ENCODE peak calls at places on chromosomes 4 and X, in seven cellular contexts. One of them, this sample, is unnamed.

GRCh38 chr4:131430302-131430701 is 1718.8 kb upstream of the PCDH10 start:
- DNase-seq in EL: no peak
- DNase-seq in fibroblast of lung: no peak
- DNase-seq in stimulated activated naive CD8-positive, alpha-beta T cell treated with anti-CD3 and anti-CD28 coated beads, Interleukin-15, Interleukin-2, amounts not matched to agents 100 U/mL and 50 U/mL, for 24 hours: no peak
- DNase-seq in naive thymus-derived CD4-positive, alpha-beta T cell: no peak
- DNase-seq in SW 1271: no peak
- DNase-seq in activated CD4-positive, alpha-beta T cell treated with anti-CD3 and anti-CD28 coated beads, Interleukin-2, amount 50 U/mL, for 1 hour: no peak
- DNase-seq in this sample: no peak

GRCh38 chr4:114613579-114613978 is 15.0 kb downstream of the UGT8 start:
- DNase-seq in stimulated activated naive CD8-positive, alpha-beta T cell treated with anti-CD3 and anti-CD28 coated beads, Interleukin-15, Interleukin-2, amounts not matched to agents 100 U/mL and 50 U/mL, for 24 hours: no peak
- DNase-seq in naive thymus-derived CD4-positive, alpha-beta T cell: no peak
- DNase-seq in fibroblast of lung: no peak
- DNase-seq in EL: no peak
- DNase-seq in activated CD4-positive, alpha-beta T cell treated with anti-CD3 and anti-CD28 coated beads, Interleukin-2, amount 50 U/mL, for 1 hour: no peak
- DNase-seq in SW 1271: no peak
- DNase-seq in this sample: no peak

GRCh38 chr4:109078724-109079123 is 223.7 kb downstream of the COL25A1 start:
- DNase-seq in stimulated activated naive CD8-positive, alpha-beta T cell treated with anti-CD3 and anti-CD28 coated beads, Interleukin-15, Interleukin-2, amounts not matched to agents 100 U/mL and 50 U/mL, for 24 hours: no peak
- DNase-seq in fibroblast of lung: peak
- DNase-seq in naive thymus-derived CD4-positive, alpha-beta T cell: no peak
- DNase-seq in activated CD4-positive, alpha-beta T cell treated with anti-CD3 and anti-CD28 coated beads, Interleukin-2, amount 50 U/mL, for 1 hour: no peak
- DNase-seq in SW 1271: no peak
- DNase-seq in EL: peak
- DNase-seq in this sample: peak

GRCh38 chr4:169045862-169046584 is 36.0 kb upstream of the CBR4 start:
- DNase-seq in SW 1271: no peak
- DNase-seq in fibroblast of lung: peak
- DNase-seq in naive thymus-derived CD4-positive, alpha-beta T cell: no peak
- DNase-seq in activated CD4-positive, alpha-beta T cell treated with anti-CD3 and anti-CD28 coated beads, Interleukin-2, amount 50 U/mL, for 1 hour: no peak
- DNase-seq in stimulated activated naive CD8-positive, alpha-beta T cell treated with anti-CD3 and anti-CD28 coated beads, Interleukin-15, Interleukin-2, amounts not matched to agents 100 U/mL and 50 U/mL, for 24 hours: no peak
- DNase-seq in EL: no peak
- DNase-seq in this sample: no peak

GRCh38 chr4:107721436-107722090 is 1.5 kb upstream of the PAPSS1 start:
- DNase-seq in EL: no peak
- DNase-seq in activated CD4-positive, alpha-beta T cell treated with anti-CD3 and anti-CD28 coated beads, Interleukin-2, amount 50 U/mL, for 1 hour: peak
- DNase-seq in fibroblast of lung: no peak
- DNase-seq in stimulated activated naive CD8-positive, alpha-beta T cell treated with anti-CD3 and anti-CD28 coated beads, Interleukin-15, Interleukin-2, amounts not matched to agents 100 U/mL and 50 U/mL, for 24 hours: peak
- DNase-seq in SW 1271: no peak
- DNase-seq in naive thymus-derived CD4-positive, alpha-beta T cell: peak
- DNase-seq in this sample: no peak

GRCh38 chrX:146973283-146973682 is 158.7 kb upstream of the CXorf51A start:
- DNase-seq in fibroblast of lung: no peak
- DNase-seq in naive thymus-derived CD4-positive, alpha-beta T cell: no peak
- DNase-seq in SW 1271: no peak
- DNase-seq in EL: no peak
- DNase-seq in stimulated activated naive CD8-positive, alpha-beta T cell treated with anti-CD3 and anti-CD28 coated beads, Interleukin-15, Interleukin-2, amounts not matched to agents 100 U/mL and 50 U/mL, for 24 hours: no peak
- DNase-seq in activated CD4-positive, alpha-beta T cell treated with anti-CD3 and anti-CD28 coated beads, Interleukin-2, amount 50 U/mL, for 1 hour: no peak
- DNase-seq in this sample: no peak

GRCh38 chrX:53184836-53185235 is 40.2 kb downstream of the KDM5C start:
- DNase-seq in SW 1271: peak
- DNase-seq in fibroblast of lung: peak
- DNase-seq in activated CD4-positive, alpha-beta T cell treated with anti-CD3 and anti-CD28 coated beads, Interleukin-2, amount 50 U/mL, for 1 hour: no peak
- DNase-seq in stimulated activated naive CD8-positive, alpha-beta T cell treated with anti-CD3 and anti-CD28 coated beads, Interleukin-15, Interleukin-2, amounts not matched to agents 100 U/mL and 50 U/mL, for 24 hours: no peak
- DNase-seq in EL: peak
- DNase-seq in naive thymus-derived CD4-positive, alpha-beta T cell: no peak
- DNase-seq in this sample: no peak

GRCh38 chrX:54825716-54826428 is 18.3 kb downstream of the MAGED2 start:
- DNase-seq in activated CD4-positive, alpha-beta T cell treated with anti-CD3 and anti-CD28 coated beads, Interleukin-2, amount 50 U/mL, for 1 hour: peak
- DNase-seq in SW 1271: no peak
- DNase-seq in fibroblast of lung: no peak
- DNase-seq in naive thymus-derived CD4-positive, alpha-beta T cell: peak
- DNase-seq in stimulated activated naive CD8-positive, alpha-beta T cell treated with anti-CD3 and anti-CD28 coated beads, Interleukin-15, Interleukin-2, amounts not matched to agents 100 U/mL and 50 U/mL, for 24 hours: no peak
- DNase-seq in EL: no peak
- DNase-seq in this sample: no peak

GRCh38 chr4:11250510-11250909 is 178.2 kb downstream of the HS3ST1 start:
- DNase-seq in stimulated activated naive CD8-positive, alpha-beta T cell treated with anti-CD3 and anti-CD28 coated beads, Interleukin-15, Interleukin-2, amounts not matched to agents 100 U/mL and 50 U/mL, for 24 hours: no peak
- DNase-seq in fibroblast of lung: no peak
- DNase-seq in EL: no peak
- DNase-seq in activated CD4-positive, alpha-beta T cell treated with anti-CD3 and anti-CD28 coated beads, Interleukin-2, amount 50 U/mL, for 1 hour: no peak
- DNase-seq in naive thymus-derived CD4-positive, alpha-beta T cell: no peak
- DNase-seq in SW 1271: no peak
- DNase-seq in this sample: no peak

GRCh38 chr4:182585321-182585720 is 331.9 kb downstream of the DCTD start:
- DNase-seq in EL: no peak
- DNase-seq in stimulated activated naive CD8-positive, alpha-beta T cell treated with anti-CD3 and anti-CD28 coated beads, Interleukin-15, Interleukin-2, amounts not matched to agents 100 U/mL and 50 U/mL, for 24 hours: no peak
- DNase-seq in SW 1271: no peak
- DNase-seq in activated CD4-positive, alpha-beta T cell treated with anti-CD3 and anti-CD28 coated beads, Interleukin-2, amount 50 U/mL, for 1 hour: no peak
- DNase-seq in naive thymus-derived CD4-positive, alpha-beta T cell: no peak
- DNase-seq in fibroblast of lung: no peak
- DNase-seq in this sample: no peak

GRCh38 chrX:67614414-67614813 is 70.6 kb downstream of the AR start:
- DNase-seq in activated CD4-positive, alpha-beta T cell treated with anti-CD3 and anti-CD28 coated beads, Interleukin-2, amount 50 U/mL, for 1 hour: no peak
- DNase-seq in EL: peak
- DNase-seq in fibroblast of lung: peak
- DNase-seq in SW 1271: no peak
- DNase-seq in stimulated activated naive CD8-positive, alpha-beta T cell treated with anti-CD3 and anti-CD28 coated beads, Interleukin-15, Interleukin-2, amounts not matched to agents 100 U/mL and 50 U/mL, for 24 hours: no peak
- DNase-seq in naive thymus-derived CD4-positive, alpha-beta T cell: no peak
- DNase-seq in this sample: no peak

GRCh38 chrX:35098419-35098818 is 155.8 kb downstream of the FAM47B start:
- DNase-seq in fibroblast of lung: no peak
- DNase-seq in EL: no peak
- DNase-seq in naive thymus-derived CD4-positive, alpha-beta T cell: no peak
- DNase-seq in activated CD4-positive, alpha-beta T cell treated with anti-CD3 and anti-CD28 coated beads, Interleukin-2, amount 50 U/mL, for 1 hour: no peak
- DNase-seq in SW 1271: no peak
- DNase-seq in stimulated activated naive CD8-positive, alpha-beta T cell treated with anti-CD3 and anti-CD28 coated beads, Interleukin-15, Interleukin-2, amounts not matched to agents 100 U/mL and 50 U/mL, for 24 hours: no peak
- DNase-seq in this sample: no peak

GRCh38 chr4:140654516-140654855 is 85.7 kb upstream of the UCP1 start:
- DNase-seq in activated CD4-positive, alpha-beta T cell treated with anti-CD3 and anti-CD28 coated beads, Interleukin-2, amount 50 U/mL, for 1 hour: no peak
- DNase-seq in naive thymus-derived CD4-positive, alpha-beta T cell: no peak
- DNase-seq in EL: peak
- DNase-seq in fibroblast of lung: no peak
- DNase-seq in stimulated activated naive CD8-positive, alpha-beta T cell treated with anti-CD3 and anti-CD28 coated beads, Interleukin-15, Interleukin-2, amounts not matched to agents 100 U/mL and 50 U/mL, for 24 hours: no peak
- DNase-seq in SW 1271: no peak
- DNase-seq in this sample: no peak

GRCh38 chr4:124432500-124432899 is 280.0 kb downstream of the ANKRD50 start:
- DNase-seq in stimulated activated naive CD8-positive, alpha-beta T cell treated with anti-CD3 and anti-CD28 coated beads, Interleukin-15, Interleukin-2, amounts not matched to agents 100 U/mL and 50 U/mL, for 24 hours: no peak
- DNase-seq in naive thymus-derived CD4-positive, alpha-beta T cell: no peak
- DNase-seq in activated CD4-positive, alpha-beta T cell treated with anti-CD3 and anti-CD28 coated beads, Interleukin-2, amount 50 U/mL, for 1 hour: no peak
- DNase-seq in fibroblast of lung: peak
- DNase-seq in SW 1271: no peak
- DNase-seq in EL: peak
- DNase-seq in this sample: no peak

GRCh38 chr4:24630937-24631336 is 46.6 kb upstream of the DHX15 start:
- DNase-seq in activated CD4-positive, alpha-beta T cell treated with anti-CD3 and anti-CD28 coated beads, Interleukin-2, amount 50 U/mL, for 1 hour: no peak
- DNase-seq in SW 1271: no peak
- DNase-seq in naive thymus-derived CD4-positive, alpha-beta T cell: no peak
- DNase-seq in stimulated activated naive CD8-positive, alpha-beta T cell treated with anti-CD3 and anti-CD28 coated beads, Interleukin-15, Interleukin-2, amounts not matched to agents 100 U/mL and 50 U/mL, for 24 hours: no peak
- DNase-seq in EL: no peak
- DNase-seq in fibroblast of lung: no peak
- DNase-seq in this sample: no peak

GRCh38 chrX:133794151-133794550 is 191.2 kb downstream of the GPC3 start:
- DNase-seq in EL: no peak
- DNase-seq in stimulated activated naive CD8-positive, alpha-beta T cell treated with anti-CD3 and anti-CD28 coated beads, Interleukin-15, Interleukin-2, amounts not matched to agents 100 U/mL and 50 U/mL, for 24 hours: no peak
- DNase-seq in naive thymus-derived CD4-positive, alpha-beta T cell: no peak
- DNase-seq in fibroblast of lung: no peak
- DNase-seq in activated CD4-positive, alpha-beta T cell treated with anti-CD3 and anti-CD28 coated beads, Interleukin-2, amount 50 U/mL, for 1 hour: no peak
- DNase-seq in SW 1271: no peak
- DNase-seq in this sample: no peak

GRCh38 chr4:126794363-126794762 is 838.4 kb upstream of the INTU start:
- DNase-seq in stimulated activated naive CD8-positive, alpha-beta T cell treated with anti-CD3 and anti-CD28 coated beads, Interleukin-15, Interleukin-2, amounts not matched to agents 100 U/mL and 50 U/mL, for 24 hours: no peak
- DNase-seq in EL: peak
- DNase-seq in naive thymus-derived CD4-positive, alpha-beta T cell: no peak
- DNase-seq in fibroblast of lung: peak
- DNase-seq in activated CD4-positive, alpha-beta T cell treated with anti-CD3 and anti-CD28 coated beads, Interleukin-2, amount 50 U/mL, for 1 hour: no peak
- DNase-seq in SW 1271: no peak
- DNase-seq in this sample: no peak

GRCh38 chr4:69689530-69690111 is 36.6 kb upstream of the UGT2A1 start:
- DNase-seq in naive thymus-derived CD4-positive, alpha-beta T cell: peak
- DNase-seq in EL: peak
- DNase-seq in SW 1271: no peak
- DNase-seq in fibroblast of lung: peak
- DNase-seq in activated CD4-positive, alpha-beta T cell treated with anti-CD3 and anti-CD28 coated beads, Interleukin-2, amount 50 U/mL, for 1 hour: no peak
- DNase-seq in stimulated activated naive CD8-positive, alpha-beta T cell treated with anti-CD3 and anti-CD28 coated beads, Interleukin-15, Interleukin-2, amounts not matched to agents 100 U/mL and 50 U/mL, for 24 hours: no peak
- DNase-seq in this sample: no peak

GRCh38 chr4:68865760-68866159 is 50.0 kb downstream of the UGT2B10 start:
- DNase-seq in SW 1271: no peak
- DNase-seq in fibroblast of lung: no peak
- DNase-seq in naive thymus-derived CD4-positive, alpha-beta T cell: no peak
- DNase-seq in stimulated activated naive CD8-positive, alpha-beta T cell treated with anti-CD3 and anti-CD28 coated beads, Interleukin-15, Interleukin-2, amounts not matched to agents 100 U/mL and 50 U/mL, for 24 hours: no peak
- DNase-seq in activated CD4-positive, alpha-beta T cell treated with anti-CD3 and anti-CD28 coated beads, Interleukin-2, amount 50 U/mL, for 1 hour: no peak
- DNase-seq in EL: no peak
- DNase-seq in this sample: no peak

GRCh38 chrX:72307646-72308051 is 1.9 kb upstream of the CITED1 start:
- DNase-seq in EL: no peak
- DNase-seq in SW 1271: no peak
- DNase-seq in activated CD4-positive, alpha-beta T cell treated with anti-CD3 and anti-CD28 coated beads, Interleukin-2, amount 50 U/mL, for 1 hour: no peak
- DNase-seq in stimulated activated naive CD8-positive, alpha-beta T cell treated with anti-CD3 and anti-CD28 coated beads, Interleukin-15, Interleukin-2, amounts not matched to agents 100 U/mL and 50 U/mL, for 24 hours: no peak
- DNase-seq in fibroblast of lung: no peak
- DNase-seq in naive thymus-derived CD4-positive, alpha-beta T cell: no peak
- DNase-seq in this sample: no peak

GRCh38 chr4:20960291-20960690 is 260.0 kb downstream of the PACRGL start:
- DNase-seq in stimulated activated naive CD8-positive, alpha-beta T cell treated with anti-CD3 and anti-CD28 coated beads, Interleukin-15, Interleukin-2, amounts not matched to agents 100 U/mL and 50 U/mL, for 24 hours: no peak
- DNase-seq in EL: no peak
- DNase-seq in activated CD4-positive, alpha-beta T cell treated with anti-CD3 and anti-CD28 coated beads, Interleukin-2, amount 50 U/mL, for 1 hour: no peak
- DNase-seq in SW 1271: no peak
- DNase-seq in fibroblast of lung: no peak
- DNase-seq in naive thymus-derived CD4-positive, alpha-beta T cell: no peak
- DNase-seq in this sample: no peak

GRCh38 chr4:6962211-6963041 is 52.8 kb downstream of the TBC1D14 start:
- DNase-seq in fibroblast of lung: no peak
- DNase-seq in activated CD4-positive, alpha-beta T cell treated with anti-CD3 and anti-CD28 coated beads, Interleukin-2, amount 50 U/mL, for 1 hour: no peak
- DNase-seq in EL: no peak
- DNase-seq in SW 1271: no peak
- DNase-seq in stimulated activated naive CD8-positive, alpha-beta T cell treated with anti-CD3 and anti-CD28 coated beads, Interleukin-15, Interleukin-2, amounts not matched to agents 100 U/mL and 50 U/mL, for 24 hours: no peak
- DNase-seq in naive thymus-derived CD4-positive, alpha-beta T cell: no peak
- DNase-seq in this sample: no peak

GRCh38 chrX:120452131-120452530 is 17.0 kb downstream of the LAMP2 start:
- DNase-seq in naive thymus-derived CD4-positive, alpha-beta T cell: peak
- DNase-seq in EL: no peak
- DNase-seq in activated CD4-positive, alpha-beta T cell treated with anti-CD3 and anti-CD28 coated beads, Interleukin-2, amount 50 U/mL, for 1 hour: no peak
- DNase-seq in SW 1271: no peak
- DNase-seq in fibroblast of lung: peak
- DNase-seq in stimulated activated naive CD8-positive, alpha-beta T cell treated with anti-CD3 and anti-CD28 coated beads, Interleukin-15, Interleukin-2, amounts not matched to agents 100 U/mL and 50 U/mL, for 24 hours: no peak
- DNase-seq in this sample: no peak

GRCh38 chrX:135985123-135985973 is at the start of gene SLC9A6:
- DNase-seq in fibroblast of lung: peak
- DNase-seq in stimulated activated naive CD8-positive, alpha-beta T cell treated with anti-CD3 and anti-CD28 coated beads, Interleukin-15, Interleukin-2, amounts not matched to agents 100 U/mL and 50 U/mL, for 24 hours: peak
- DNase-seq in EL: peak
- DNase-seq in activated CD4-positive, alpha-beta T cell treated with anti-CD3 and anti-CD28 coated beads, Interleukin-2, amount 50 U/mL, for 1 hour: peak
- DNase-seq in SW 1271: peak
- DNase-seq in naive thymus-derived CD4-positive, alpha-beta T cell: peak
- DNase-seq in this sample: peak

GRCh38 chrX:55004231-55004630 is 4.1 kb downstream of the APEX2 start:
- DNase-seq in SW 1271: no peak
- DNase-seq in stimulated activated naive CD8-positive, alpha-beta T cell treated with anti-CD3 and anti-CD28 coated beads, Interleukin-15, Interleukin-2, amounts not matched to agents 100 U/mL and 50 U/mL, for 24 hours: no peak
- DNase-seq in naive thymus-derived CD4-positive, alpha-beta T cell: no peak
- DNase-seq in activated CD4-positive, alpha-beta T cell treated with anti-CD3 and anti-CD28 coated beads, Interleukin-2, amount 50 U/mL, for 1 hour: no peak
- DNase-seq in EL: no peak
- DNase-seq in fibroblast of lung: no peak
- DNase-seq in this sample: no peak

GRCh38 chr4:336099-336892 is 1.3 kb upstream of the ZNF141 start:
- DNase-seq in SW 1271: no peak
- DNase-seq in EL: peak
- DNase-seq in naive thymus-derived CD4-positive, alpha-beta T cell: peak
- DNase-seq in fibroblast of lung: peak
- DNase-seq in activated CD4-positive, alpha-beta T cell treated with anti-CD3 and anti-CD28 coated beads, Interleukin-2, amount 50 U/mL, for 1 hour: no peak
- DNase-seq in stimulated activated naive CD8-positive, alpha-beta T cell treated with anti-CD3 and anti-CD28 coated beads, Interleukin-15, Interleukin-2, amounts not matched to agents 100 U/mL and 50 U/mL, for 24 hours: peak
- DNase-seq in this sample: no peak

GRCh38 chr4:168679397-168680176 is 182.7 kb downstream of the PALLD start:
- DNase-seq in fibroblast of lung: no peak
- DNase-seq in SW 1271: no peak
- DNase-seq in EL: peak
- DNase-seq in naive thymus-derived CD4-positive, alpha-beta T cell: no peak
- DNase-seq in stimulated activated naive CD8-positive, alpha-beta T cell treated with anti-CD3 and anti-CD28 coated beads, Interleukin-15, Interleukin-2, amounts not matched to agents 100 U/mL and 50 U/mL, for 24 hours: no peak
- DNase-seq in activated CD4-positive, alpha-beta T cell treated with anti-CD3 and anti-CD28 coated beads, Interleukin-2, amount 50 U/mL, for 1 hour: no peak
- DNase-seq in this sample: no peak

GRCh38 chrX:95076449-95076848 is 1402.4 kb downstream of the FAM133A start:
- DNase-seq in fibroblast of lung: no peak
- DNase-seq in naive thymus-derived CD4-positive, alpha-beta T cell: no peak
- DNase-seq in SW 1271: no peak
- DNase-seq in EL: peak
- DNase-seq in activated CD4-positive, alpha-beta T cell treated with anti-CD3 and anti-CD28 coated beads, Interleukin-2, amount 50 U/mL, for 1 hour: no peak
- DNase-seq in stimulated activated naive CD8-positive, alpha-beta T cell treated with anti-CD3 and anti-CD28 coated beads, Interleukin-15, Interleukin-2, amounts not matched to agents 100 U/mL and 50 U/mL, for 24 hours: no peak
- DNase-seq in this sample: peak

GRCh38 chrX:145405012-145405411 is 157.7 kb downstream of the SPANXN1 start:
- DNase-seq in activated CD4-positive, alpha-beta T cell treated with anti-CD3 and anti-CD28 coated beads, Interleukin-2, amount 50 U/mL, for 1 hour: no peak
- DNase-seq in EL: peak
- DNase-seq in SW 1271: no peak
- DNase-seq in stimulated activated naive CD8-positive, alpha-beta T cell treated with anti-CD3 and anti-CD28 coated beads, Interleukin-15, Interleukin-2, amounts not matched to agents 100 U/mL and 50 U/mL, for 24 hours: peak
- DNase-seq in naive thymus-derived CD4-positive, alpha-beta T cell: peak
- DNase-seq in fibroblast of lung: peak
- DNase-seq in this sample: no peak

GRCh38 chr4:112029642-112030235 is 115.5 kb upstream of the FAM241A start:
- DNase-seq in SW 1271: no peak
- DNase-seq in fibroblast of lung: peak
- DNase-seq in naive thymus-derived CD4-positive, alpha-beta T cell: no peak
- DNase-seq in stimulated activated naive CD8-positive, alpha-beta T cell treated with anti-CD3 and anti-CD28 coated beads, Interleukin-15, Interleukin-2, amounts not matched to agents 100 U/mL and 50 U/mL, for 24 hours: no peak
- DNase-seq in EL: peak
- DNase-seq in activated CD4-positive, alpha-beta T cell treated with anti-CD3 and anti-CD28 coated beads, Interleukin-2, amount 50 U/mL, for 1 hour: no peak
- DNase-seq in this sample: peak

GRCh38 chrX:53160297-53160983 is 64.6 kb downstream of the KDM5C start:
- DNase-seq in EL: no peak
- DNase-seq in activated CD4-positive, alpha-beta T cell treated with anti-CD3 and anti-CD28 coated beads, Interleukin-2, amount 50 U/mL, for 1 hour: no peak
- DNase-seq in stimulated activated naive CD8-positive, alpha-beta T cell treated with anti-CD3 and anti-CD28 coated beads, Interleukin-15, Interleukin-2, amounts not matched to agents 100 U/mL and 50 U/mL, for 24 hours: no peak
- DNase-seq in naive thymus-derived CD4-positive, alpha-beta T cell: no peak
- DNase-seq in fibroblast of lung: no peak
- DNase-seq in SW 1271: no peak
- DNase-seq in this sample: no peak

GRCh38 chr4:174918058-174918457 is at the start of gene ADAM29:
- DNase-seq in EL: no peak
- DNase-seq in fibroblast of lung: no peak
- DNase-seq in activated CD4-positive, alpha-beta T cell treated with anti-CD3 and anti-CD28 coated beads, Interleukin-2, amount 50 U/mL, for 1 hour: no peak
- DNase-seq in SW 1271: no peak
- DNase-seq in naive thymus-derived CD4-positive, alpha-beta T cell: no peak
- DNase-seq in stimulated activated naive CD8-positive, alpha-beta T cell treated with anti-CD3 and anti-CD28 coated beads, Interleukin-15, Interleukin-2, amounts not matched to agents 100 U/mL and 50 U/mL, for 24 hours: no peak
- DNase-seq in this sample: no peak

GRCh38 chr4:59904331-59904730 is 1295.8 kb upstream of the ADGRL3 start:
- DNase-seq in activated CD4-positive, alpha-beta T cell treated with anti-CD3 and anti-CD28 coated beads, Interleukin-2, amount 50 U/mL, for 1 hour: no peak
- DNase-seq in EL: no peak
- DNase-seq in SW 1271: no peak
- DNase-seq in fibroblast of lung: no peak
- DNase-seq in stimulated activated naive CD8-positive, alpha-beta T cell treated with anti-CD3 and anti-CD28 coated beads, Interleukin-15, Interleukin-2, amounts not matched to agents 100 U/mL and 50 U/mL, for 24 hours: no peak
- DNase-seq in naive thymus-derived CD4-positive, alpha-beta T cell: no peak
- DNase-seq in this sample: no peak

GRCh38 chr4:7744131-7744804 is 195.4 kb downstream of the AFAP1 start:
- DNase-seq in activated CD4-positive, alpha-beta T cell treated with anti-CD3 and anti-CD28 coated beads, Interleukin-2, amount 50 U/mL, for 1 hour: no peak
- DNase-seq in SW 1271: no peak
- DNase-seq in naive thymus-derived CD4-positive, alpha-beta T cell: no peak
- DNase-seq in fibroblast of lung: no peak
- DNase-seq in stimulated activated naive CD8-positive, alpha-beta T cell treated with anti-CD3 and anti-CD28 coated beads, Interleukin-15, Interleukin-2, amounts not matched to agents 100 U/mL and 50 U/mL, for 24 hours: no peak
- DNase-seq in EL: no peak
- DNase-seq in this sample: no peak

GRCh38 chr4:148152868-148153630 is 289.2 kb downstream of the NR3C2 start:
- DNase-seq in SW 1271: no peak
- DNase-seq in stimulated activated naive CD8-positive, alpha-beta T cell treated with anti-CD3 and anti-CD28 coated beads, Interleukin-15, Interleukin-2, amounts not matched to agents 100 U/mL and 50 U/mL, for 24 hours: no peak
- DNase-seq in fibroblast of lung: no peak
- DNase-seq in activated CD4-positive, alpha-beta T cell treated with anti-CD3 and anti-CD28 coated beads, Interleukin-2, amount 50 U/mL, for 1 hour: no peak
- DNase-seq in naive thymus-derived CD4-positive, alpha-beta T cell: peak
- DNase-seq in EL: no peak
- DNase-seq in this sample: no peak

GRCh38 chr4:150632639-150633038 is 50.7 kb downstream of the MAB21L2 start:
- DNase-seq in naive thymus-derived CD4-positive, alpha-beta T cell: no peak
- DNase-seq in stimulated activated naive CD8-positive, alpha-beta T cell treated with anti-CD3 and anti-CD28 coated beads, Interleukin-15, Interleukin-2, amounts not matched to agents 100 U/mL and 50 U/mL, for 24 hours: no peak
- DNase-seq in SW 1271: no peak
- DNase-seq in EL: no peak
- DNase-seq in fibroblast of lung: no peak
- DNase-seq in activated CD4-positive, alpha-beta T cell treated with anti-CD3 and anti-CD28 coated beads, Interleukin-2, amount 50 U/mL, for 1 hour: no peak
- DNase-seq in this sample: no peak